ENCODE peak calls at places on chromosomes 11 and 22, in four cellular contexts. I, M, S and G are unnamed samples.

GRCh38 chr11:78733031-78733430 is 158.4 kb upstream of the NARS2 start:
- DNase-seq in I (no peak), M (no peak), S (no peak), G (no peak)

GRCh38 chr22:28894793-28895192 is 11.4 kb downstream of the ZNRF3 start:
- DNase-seq in I (no peak), M (no peak), S (no peak), G (no peak)

GRCh38 chr22:32804823-32805585 is 3.5 kb downstream of the TIMP3 start:
- DNase-seq in I (no peak), M (peak; percentile 41), S (peak; percentile 54), G (peak; percentile 53)

GRCh38 chr11:133586903-133587517 is 54.7 kb upstream of the OPCML start:
- DNase-seq in I (no peak), M (no peak), S (no peak), G (no peak)

GRCh38 chr11:133966924-133967598 is 10.3 kb upstream of the IGSF9B start:
- DNase-seq in I (no peak), M (peak; percentile 86), S (no peak), G (peak; percentile 81)

GRCh38 chr11:104917259-104918112 is 19.2 kb upstream of the CASP12 start:
- DNase-seq in I (no peak), M (no peak), S (no peak), G (no peak)

GRCh38 chr11:28231475-28231874 is 123.3 kb downstream of the METTL15 start:
- DNase-seq in I (no peak), M (no peak), S (peak; percentile 67), G (no peak)

GRCh38 chr11:34345012-34345804 is 12.6 kb downstream of the ABTB2 start:
- DNase-seq in I (no peak), M (peak; percentile 48), S (peak; percentile 73), G (no peak)

GRCh38 chr22:35582861-35583670 is 34.1 kb downstream of the MB start:
- DNase-seq in I (peak; percentile 64), M (peak; percentile 63), S (peak; percentile 65), G (peak; percentile 71)

GRCh38 chr11:60924110-60924905 is at the start of gene TMEM132A:
- DNase-seq in I (peak; percentile 80), M (peak; percentile 81), S (peak; percentile 61), G (peak; percentile 86)

GRCh38 chr11:30431127-30431814 is 108.4 kb downstream of the ARL14EP start:
- DNase-seq in I (no peak), M (no peak), S (no peak), G (no peak)

GRCh38 chr22:39278040-39278439 is 33.3 kb upstream of the PDGFB start:
- DNase-seq in I (no peak), M (peak; percentile 71), S (peak; percentile 51), G (peak; percentile 78)

GRCh38 chr22:19872779-19873137 is 18.1 kb upstream of the GNB1L start:
- DNase-seq in I (no peak), M (peak; percentile 23), S (no peak), G (peak; percentile 28)

GRCh38 chr11:66388746-66389386 is 17.3 kb upstream of the SLC29A2 start:
- DNase-seq in I (peak; percentile 85), M (peak; percentile 70), S (peak; percentile 77), G (no peak)

GRCh38 chr22:37113757-37114156 is 4.2 kb upstream of the TMPRSS6 start:
- DNase-seq in I (no peak), M (no peak), S (no peak), G (no peak)

GRCh38 chr11:134557571-134558257 is 145.7 kb upstream of the B3GAT1 start:
- DNase-seq in I (no peak), M (no peak), S (no peak), G (no peak)

GRCh38 chr11:36532908-36533601 is 23.0 kb upstream of the TRAF6 start:
- DNase-seq in I (no peak), M (no peak), S (no peak), G (no peak)

GRCh38 chr11:2583605-2583958 is 116.2 kb downstream of the KCNQ1OT1 start:
- DNase-seq in I (no peak), M (peak; percentile 13), S (no peak), G (peak; percentile 41)

GRCh38 chr11:98772799-98773198 is 247.9 kb upstream of the CNTN5 start:
- DNase-seq in I (no peak), M (no peak), S (no peak), G (no peak)

GRCh38 chr11:28123151-28123571 is 15.0 kb downstream of the METTL15 start:
- DNase-seq in I (no peak), M (no peak), S (peak; percentile 69), G (no peak)

GRCh38 chr11:68383976-68384501 is 71.6 kb downstream of the LRP5 start:
- DNase-seq in I (peak; percentile 78), M (peak; percentile 82), S (peak; percentile 46), G (no peak)

GRCh38 chr11:68312780-68313573 is 586 bp downstream of the LRP5 start:
- DNase-seq in I (no peak), M (no peak), S (no peak), G (peak; percentile 78)

GRCh38 chr22:49663823-49664222 is 163.8 kb downstream of the BRD1 start:
- DNase-seq in I (no peak), M (no peak), S (no peak), G (peak; percentile 35)

GRCh38 chr22:42326786-42327185 is 56.3 kb upstream of the TCF20 start:
- DNase-seq in I (no peak), M (no peak), S (peak; percentile 16), G (peak; percentile 1)

GRCh38 chr22:29443452-29443851 is 5.1 kb downstream of the RFPL1 start:
- DNase-seq in I (no peak), M (no peak), S (no peak), G (no peak)

GRCh38 chr11:95108159-95108611 is 18.5 kb downstream of the ENDOD1 start:
- DNase-seq in I (no peak), M (peak; percentile 32), S (peak; percentile 29), G (no peak)

GRCh38 chr11:33989461-33989860 is 62.1 kb upstream of the CAPRIN1 start:
- DNase-seq in I (no peak), M (no peak), S (no peak), G (no peak)

GRCh38 chr11:71500601-71501021 is 26.5 kb upstream of the KRTAP5-7 start:
- DNase-seq in I (no peak), M (peak; percentile 68), S (peak; percentile 19), G (peak; percentile 77)

GRCh38 chr11:533049-533585 is 2.3 kb downstream of the HRAS start:
- DNase-seq in I (no peak), M (peak; percentile 36), S (no peak), G (peak; percentile 76)

GRCh38 chr11:62148271-62148980 is 24.6 kb downstream of the INCENP start:
- DNase-seq in I (no peak), M (no peak), S (no peak), G (no peak)

GRCh38 chr11:69295995-69296889 is 2.3 kb downstream of the MYEOV start:
- DNase-seq in I (no peak), M (peak; percentile 56), S (peak; percentile 92), G (peak; percentile 80)

GRCh38 chr11:66929753-66930152 is 28.4 kb downstream of the PC start:
- DNase-seq in I (no peak), M (no peak), S (no peak), G (no peak)

GRCh38 chr22:48096411-48096810 is 1334.0 kb downstream of the TBC1D22A start:
- DNase-seq in I (no peak), M (no peak), S (no peak), G (no peak)

GRCh38 chr11:85854557-85855340 is 434 bp upstream of the CCDC83 start:
- DNase-seq in I (peak; percentile 93), M (peak; percentile 95), S (peak; percentile 92), G (peak; percentile 97)

GRCh38 chr11:108501396-108501795 is 3.2 kb upstream of the POGLUT3 start:
- DNase-seq in I (no peak), M (no peak), S (no peak), G (no peak)

GRCh38 chr11:70141490-70142014 is 61.5 kb upstream of the FADD start:
- DNase-seq in I (peak; percentile 40), M (no peak), S (no peak), G (no peak)

GRCh38 chr11:810040-810567 is 337 bp downstream of the RPLP2 start:
- DNase-seq in I (no peak), M (no peak), S (no peak), G (peak; percentile 63)

GRCh38 chr11:73374130-73374529 is 2.1 kb upstream of the RELT start:
- DNase-seq in I (no peak), M (no peak), S (no peak), G (no peak)

GRCh38 chr22:24435861-24436351 is 8.5 kb downstream of the ADORA2A start:
- DNase-seq in I (no peak), M (peak; percentile 38), S (no peak), G (no peak)